ENCODE peak calls at places on chromosomes 16 and 17, in seven cellular contexts. E is PC-9; M is CD8-positive, alpha-beta memory T cell; L is ovary; H is ascending aorta; T is Peyer's patch; X is skeletal muscle cell. P is an unnamed sample.

GRCh38 chr16:30142672-30143346 is 19.8 kb upstream of the MAPK3 start:
- DNase-seq in E (peak), M (no peak), L (no peak), H (no peak), T (no peak), X (no peak), P (no peak)

GRCh38 chr17:35568561-35568960 is 7.9 kb upstream of the SLFN14 start:
- DNase-seq in E (no peak), M (no peak), L (no peak), H (no peak), T (peak), X (no peak), P (no peak)

GRCh38 chr17:78889525-78889924 is 13.5 kb downstream of the CEP295NL start:
- DNase-seq in E (no peak), M (no peak), L (no peak), H (no peak), T (peak), X (no peak), P (no peak)

GRCh38 chr16:50284131-50284911 is 18.0 kb downstream of the ADCY7 start:
- DNase-seq in E (no peak), M (peak), L (peak), H (no peak), T (peak), X (no peak), P (no peak)

GRCh38 chr16:87844374-87844733 is 25.0 kb downstream of the SLC7A5 start:
- DNase-seq in E (no peak), M (no peak), L (peak), H (no peak), T (no peak), X (peak), P (no peak)

GRCh38 chr17:71313866-71314265 is 807.0 kb upstream of the SOX9 start:
- DNase-seq in E (no peak), M (no peak), L (no peak), H (no peak), T (no peak), X (no peak), P (no peak)

GRCh38 chr16:88380619-88381018 is 2.1 kb upstream of the ZNF469 start:
- DNase-seq in E (no peak), M (no peak), L (peak), H (no peak), T (no peak), X (no peak), P (no peak)

GRCh38 chr17:57605734-57606105 is 139.4 kb downstream of the CCDC182 start:
- DNase-seq in E (no peak), M (no peak), L (no peak), H (no peak), T (no peak), X (no peak), P (peak)

GRCh38 chr17:17412331-17412730 is 64.5 kb upstream of the MED9 start:
- DNase-seq in E (peak), M (no peak), L (no peak), H (no peak), T (no peak), X (peak), P (no peak)

GRCh38 chr16:9134739-9135138 is 43.3 kb downstream of the HAPSTR1 start:
- DNase-seq in E (peak), M (peak), L (peak), H (peak), T (peak), X (no peak), P (peak)

GRCh38 chr16:59397638-59398037 is 663.5 kb upstream of the GOT2 start:
- DNase-seq in E (no peak), M (no peak), L (no peak), H (no peak), T (no peak), X (no peak), P (no peak)

GRCh38 chr17:43085489-43085888 is 39.7 kb downstream of the BRCA1 start:
- DNase-seq in E (no peak), M (no peak), L (no peak), H (no peak), T (no peak), X (no peak), P (no peak)

GRCh38 chr17:70098030-70098429 is 23.0 kb downstream of the KCNJ16 start:
- DNase-seq in E (no peak), M (no peak), L (no peak), H (no peak), T (no peak), X (peak), P (no peak)

GRCh38 chr17:55348749-55349354 is 72.8 kb downstream of the MMD start:
- DNase-seq in E (peak), M (peak), L (peak), H (peak), T (peak), X (no peak), P (peak)

GRCh38 chr17:57751971-57752905 is 7.1 kb upstream of the CCDC182 start:
- DNase-seq in E (no peak), M (no peak), L (no peak), H (no peak), T (no peak), X (no peak), P (no peak)

GRCh38 chr16:88316151-88316550 is 66.6 kb upstream of the ZNF469 start:
- DNase-seq in E (no peak), M (no peak), L (no peak), H (no peak), T (no peak), X (no peak), P (no peak)

GRCh38 chr16:6446370-6446769 is 886.3 kb upstream of the RBFOX1 start:
- DNase-seq in E (no peak), M (no peak), L (no peak), H (no peak), T (no peak), X (no peak), P (peak)

GRCh38 chr16:53614346-53614745 is 89.3 kb downstream of the RPGRIP1L start:
- DNase-seq in E (no peak), M (no peak), L (no peak), H (no peak), T (no peak), X (no peak), P (no peak)

GRCh38 chr16:67767953-67768352 is 38.4 kb downstream of the RANBP10 start:
- DNase-seq in E (no peak), M (no peak), L (no peak), H (no peak), T (no peak), X (peak), P (no peak)

GRCh38 chr17:19322861-19323260 is 39.7 kb downstream of the B9D1 start:
- DNase-seq in E (no peak), M (no peak), L (peak), H (no peak), T (no peak), X (no peak), P (no peak)

GRCh38 chr16:80198265-80198994 is 342.4 kb upstream of the DYNLRB2 start:
- DNase-seq in E (no peak), M (no peak), L (no peak), H (no peak), T (no peak), X (no peak), P (no peak)

GRCh38 chr17:5381542-5381941 is 37.9 kb downstream of the NUP88 start:
- DNase-seq in E (no peak), M (no peak), L (no peak), H (no peak), T (no peak), X (peak), P (no peak)

GRCh38 chr17:28395968-28396367 is 10.0 kb downstream of the SLC46A1 start:
- DNase-seq in E (no peak), M (no peak), L (peak), H (no peak), T (no peak), X (no peak), P (no peak)

GRCh38 chr16:55480228-55480655 is 1.2 kb downstream of the MMP2 start:
- DNase-seq in E (peak), M (no peak), L (peak), H (peak), T (peak), X (peak), P (no peak)

GRCh38 chr16:72536673-72537435 is 364.9 kb upstream of the PMFBP1 start:
- DNase-seq in E (no peak), M (no peak), L (no peak), H (no peak), T (no peak), X (no peak), P (no peak)

GRCh38 chr17:8572767-8573166 is 57.8 kb downstream of the MYH10 start:
- DNase-seq in E (no peak), M (no peak), L (no peak), H (no peak), T (no peak), X (no peak), P (no peak)

GRCh38 chr17:21705021-21705601 is 12.8 kb downstream of the KCNJ18 start:
- DNase-seq in E (no peak), M (no peak), L (no peak), H (no peak), T (no peak), X (no peak), P (no peak)

GRCh38 chr16:29961479-29962343 is at the start of gene TMEM219:
- DNase-seq in E (peak), M (peak), L (peak), H (peak), T (peak), X (peak), P (peak)

GRCh38 chr16:69833791-69834282 is 71.7 kb downstream of the WWP2 start:
- DNase-seq in E (no peak), M (no peak), L (no peak), H (no peak), T (no peak), X (no peak), P (no peak)

GRCh38 chr17:44198721-44199552 is 747 bp downstream of the ATXN7L3 start:
- DNase-seq in E (peak), M (peak), L (peak), H (no peak), T (peak), X (no peak), P (no peak)

GRCh38 chr16:86363057-86363490 is 147.3 kb upstream of the FOXF1 start:
- DNase-seq in E (no peak), M (no peak), L (no peak), H (no peak), T (no peak), X (peak), P (no peak)

GRCh38 chr17:19311421-19312215 is 50.9 kb downstream of the B9D1 start:
- DNase-seq in E (peak), M (no peak), L (no peak), H (no peak), T (no peak), X (no peak), P (no peak)

GRCh38 chr17:48871551-48872351 is 20.8 kb upstream of the ATP5MC1 start:
- DNase-seq in E (no peak), M (no peak), L (peak), H (no peak), T (no peak), X (no peak), P (no peak)

GRCh38 chr16:53991181-53992056 is 287.5 kb downstream of the FTO start:
- DNase-seq in E (no peak), M (no peak), L (no peak), H (no peak), T (no peak), X (peak), P (peak)

GRCh38 chr17:14748036-14748715 is 447.3 kb downstream of the HS3ST3B1 start:
- DNase-seq in E (no peak), M (no peak), L (no peak), H (no peak), T (no peak), X (no peak), P (peak)

GRCh38 chr17:50534222-50534978 is 1.9 kb downstream of the EPN3 start:
- DNase-seq in E (peak), M (no peak), L (no peak), H (no peak), T (no peak), X (no peak), P (no peak)

DNA sequence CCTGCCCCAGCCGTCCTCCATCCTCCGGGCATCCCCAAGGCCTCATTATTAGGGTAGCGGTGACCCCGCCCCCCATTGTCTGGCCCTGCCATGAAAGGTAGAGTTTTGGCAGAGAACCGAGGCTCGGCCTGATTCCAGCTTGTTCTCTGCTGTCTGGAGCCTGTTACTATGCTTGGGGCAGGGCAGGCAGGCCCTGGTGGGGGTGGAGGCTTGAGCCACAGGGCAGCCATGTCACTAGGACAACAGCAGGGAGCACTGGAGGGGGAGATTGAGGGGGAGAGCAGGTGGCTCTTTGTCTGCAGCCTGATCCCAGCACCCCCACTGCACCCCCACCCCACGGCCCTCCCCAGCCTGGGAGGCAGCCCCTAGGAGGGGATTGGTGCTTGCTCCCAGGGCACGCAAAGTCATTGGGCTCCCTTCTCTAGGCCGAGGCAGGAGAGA is 15.4 kb downstream of the RHBDL3 start:
- DNase-seq in E (peak), M (no peak), L (no peak), H (no peak), T (no peak), X (no peak), P (no peak)
- H3K4me3 ChIP-seq in E (no peak), M (no peak), L (no peak), H (no peak), T (no peak), X (no peak), P (no peak)

GRCh38 chr16:1612320-1613111 is at the start of gene CRAMP1:
- DNase-seq in E (no peak), M (no peak), L (no peak), H (peak), T (no peak), X (no peak), P (no peak)

GRCh38 chr16:1614226-1615102 is 2.3 kb downstream of the CRAMP1 start:
- DNase-seq in E (peak), M (peak), L (peak), H (peak), T (no peak), X (no peak), P (no peak)

GRCh38 chr16:1613728-1614225 is 1.6 kb downstream of the CRAMP1 start:
- DNase-seq in E (peak), M (peak), L (peak), H (no peak), T (no peak), X (no peak), P (no peak)

GRCh38 chr16:1613240-1613639 is 1.1 kb downstream of the CRAMP1 start:
- DNase-seq in E (no peak), M (no peak), L (no peak), H (no peak), T (no peak), X (no peak), P (no peak)

DNA sequence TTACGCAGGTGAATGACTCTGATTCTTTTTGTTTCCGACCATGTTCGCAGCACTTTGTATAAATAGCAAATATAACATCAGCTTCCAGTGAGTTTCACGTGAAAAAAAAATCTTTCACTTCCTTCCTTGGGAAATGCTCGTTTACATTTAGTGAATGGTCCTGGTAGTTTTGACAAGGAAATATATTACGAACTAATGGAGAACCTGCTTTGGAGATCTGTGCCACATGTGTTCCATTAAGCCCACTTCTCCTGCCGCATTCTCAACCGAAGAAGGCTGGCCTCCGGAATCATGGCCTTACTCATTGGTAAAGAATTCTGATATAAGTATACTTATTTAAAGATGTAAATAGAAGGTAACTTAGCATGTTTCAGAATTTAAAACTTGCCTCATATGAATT is 3.6 kb downstream of the CRAMP1 start:
- DNase-seq in E (no peak), M (no peak), L (no peak), H (no peak), T (no peak), X (no peak), P (no peak)
- H3K4me3 ChIP-seq in E (no peak), M (no peak), L (no peak), H (peak), T (peak), X (peak), P (no peak)

DNA sequence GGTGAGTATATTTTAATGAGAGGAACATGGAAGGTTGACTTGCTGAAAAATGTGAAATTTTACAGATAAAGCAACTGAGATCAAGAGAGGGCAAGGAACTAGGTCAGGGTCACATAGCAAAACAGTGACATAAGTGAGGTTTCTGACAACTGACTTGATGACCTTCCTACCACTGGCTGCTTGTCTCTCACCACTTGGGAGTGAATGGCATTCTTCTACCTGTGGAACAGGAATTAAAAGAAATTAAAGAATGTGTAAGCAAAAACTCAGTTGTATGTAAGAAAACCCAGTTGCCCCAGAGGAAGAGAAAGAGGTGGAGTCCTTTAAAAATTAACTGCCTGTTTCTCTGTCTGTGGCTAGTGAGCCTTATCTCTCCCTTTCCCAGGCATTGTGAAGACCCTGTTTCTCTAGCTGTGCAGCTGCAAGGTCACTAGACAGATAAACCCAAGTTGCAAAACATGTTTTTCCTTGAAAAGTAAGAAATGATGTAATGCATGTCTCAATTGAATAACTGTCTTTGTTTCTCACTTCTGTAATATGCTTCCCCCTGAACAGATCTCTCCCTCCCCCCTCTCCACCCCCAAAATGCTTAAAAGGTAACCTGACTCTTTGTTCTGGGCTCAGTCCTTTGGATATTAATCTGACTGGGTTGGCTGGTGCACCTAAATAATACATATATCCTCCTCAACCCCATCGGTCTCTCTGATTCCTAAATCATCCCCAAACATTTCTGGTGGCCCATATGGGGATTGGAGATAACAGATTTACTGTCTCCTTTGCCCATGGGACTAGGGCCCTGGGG is 23.4 kb downstream of the ACSM1 start:
- DNase-seq in E (peak), M (no peak), L (no peak), H (no peak), T (no peak), X (no peak), P (no peak)
- H3K4me3 ChIP-seq in E (no peak), M (no peak), L (peak), H (peak), T (no peak), X (no peak), P (no peak)

GRCh38 chr17:79948406-79948917 is 87.2 kb downstream of the TBC1D16 start:
- DNase-seq in E (no peak), M (no peak), L (no peak), H (peak), T (no peak), X (no peak), P (no peak)
- H3K4me3 ChIP-seq in E (no peak), M (no peak), L (no peak), H (no peak), T (no peak), X (no peak), P (no peak)

GRCh38 chr17:2794116-2794803 is 2.0 kb upstream of the RAP1GAP2 start:
- DNase-seq in E (no peak), M (no peak), L (no peak), H (no peak), T (no peak), X (no peak), P (peak)

GRCh38 chr17:2784864-2785263 is 11.4 kb upstream of the RAP1GAP2 start:
- DNase-seq in E (no peak), M (no peak), L (no peak), H (no peak), T (no peak), X (no peak), P (no peak)

GRCh38 chr17:2792541-2793169 is 3.6 kb upstream of the RAP1GAP2 start:
- DNase-seq in E (no peak), M (peak), L (no peak), H (no peak), T (peak), X (no peak), P (peak)

GRCh38 chr17:2786176-2786881 is 9.9 kb upstream of the RAP1GAP2 start:
- DNase-seq in E (peak), M (peak), L (peak), H (peak), T (peak), X (peak), P (peak)

GRCh38 chr17:2789700-2790099 is 6.5 kb upstream of the RAP1GAP2 start:
- DNase-seq in E (no peak), M (no peak), L (no peak), H (no peak), T (no peak), X (no peak), P (no peak)
- H3K4me3 ChIP-seq in E (no peak), M (no peak), L (no peak), H (no peak), T (no peak), X (no peak), P (no peak)

DNA sequence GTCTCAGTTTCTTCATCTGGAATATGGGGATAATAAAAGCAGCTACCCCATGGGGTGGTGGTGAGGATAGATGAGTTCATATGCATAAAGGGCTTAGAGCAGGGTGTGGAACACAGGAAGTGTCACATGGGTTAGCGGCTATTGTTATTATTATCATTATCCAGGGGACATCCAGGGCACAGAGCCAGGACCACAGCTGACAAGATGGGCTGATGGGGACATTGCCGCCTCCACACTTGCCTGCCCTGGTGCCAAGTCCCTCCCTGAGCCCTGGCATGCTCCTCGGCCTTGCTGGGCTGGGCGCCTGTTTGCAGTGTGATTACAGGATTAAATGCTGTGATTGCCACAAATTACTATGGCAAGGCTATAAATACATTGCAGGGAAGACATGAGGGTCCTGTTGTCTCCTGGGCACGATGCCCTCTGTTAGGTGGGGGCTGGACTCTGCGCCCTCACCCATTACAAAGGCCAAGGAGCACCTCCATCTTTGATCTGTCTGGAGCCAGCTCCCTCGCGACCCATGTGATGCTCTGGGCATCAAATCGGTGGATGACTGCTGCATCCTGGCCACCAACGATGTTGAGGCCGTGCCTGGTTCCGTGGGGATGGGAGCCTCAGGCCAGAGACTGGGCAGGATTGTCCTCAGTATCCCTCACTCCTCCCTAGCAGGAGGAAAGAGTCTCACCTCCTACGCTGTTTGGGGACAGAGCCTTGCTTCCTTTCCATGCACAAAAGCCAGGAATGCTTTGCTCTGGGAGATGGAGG is 43.2 kb downstream of the PIMREG start:
- DNase-seq in E (no peak), M (no peak), L (no peak), H (no peak), T (no peak), X (no peak), P (no peak)
- H3K4me3 ChIP-seq in E (no peak), M (no peak), L (no peak), H (no peak), T (no peak), X (no peak), P (no peak)